ENCODE peak calls at places on chromosome 3, in six cellular contexts. L, V, I, O, E and M are unnamed samples.

GRCh38 chr3:188243124-188243795 is 89.3 kb downstream of the LPP start:
- DNase-seq in L (no peak), V (no peak), I (no peak), O (no peak), E (no peak), M (no peak)

GRCh38 chr3:164918915-164919314 is 159.4 kb downstream of the SI start:
- DNase-seq in L (no peak), V (no peak), I (no peak), O (no peak), E (no peak), M (no peak)

GRCh38 chr3:124741027-124741426 is 10.8 kb downstream of the UMPS start:
- DNase-seq in L (no peak), V (no peak), I (no peak), O (no peak), E (no peak), M (no peak)

GRCh38 chr3:139173372-139174108 is 128.8 kb upstream of the PRR23C start:
- DNase-seq in L (no peak), V (no peak), I (no peak), O (no peak), E (no peak), M (no peak)

GRCh38 chr3:9398715-9399708 is 1.6 kb downstream of the SETD5 start:
- DNase-seq in L (no peak), V (peak; percentile 34), I (no peak), O (no peak), E (no peak), M (peak; percentile 27)

GRCh38 chr3:154584041-154584440 is 154.1 kb upstream of the GPR149 start:
- DNase-seq in L (no peak), V (no peak), I (no peak), O (no peak), E (no peak), M (no peak)

GRCh38 chr3:74613060-74613459 is 1.4 kb downstream of the CNTN3 start:
- DNase-seq in L (no peak), V (no peak), I (no peak), O (no peak), E (no peak), M (no peak)

GRCh38 chr3:25033407-25034029 is 394.5 kb upstream of the RARB start:
- DNase-seq in L (peak; percentile 24), V (no peak), I (no peak), O (no peak), E (no peak), M (peak; percentile 72)

GRCh38 chr3:107361633-107362032 is 15.6 kb upstream of the CCDC54 start:
- DNase-seq in L (no peak), V (no peak), I (no peak), O (no peak), E (no peak), M (no peak)

GRCh38 chr3:55482496-55483195 is 4.5 kb downstream of the WNT5A start:
- DNase-seq in L (peak; percentile 52), V (no peak), I (no peak), O (no peak), E (no peak), M (peak; percentile 28)

GRCh38 chr3:23762214-23763039 is 43.3 kb upstream of the UBE2E1 start:
- DNase-seq in L (no peak), V (no peak), I (no peak), O (no peak), E (no peak), M (no peak)
- TF ChIP-seq POLR2A in L (no peak), V (no peak), I (no peak), O (no peak), E (no peak), M (no peak)

GRCh38 chr3:69005071-69005816 is 8.2 kb downstream of the EOGT start:
- DNase-seq in L (no peak), V (no peak), I (no peak), O (no peak), E (no peak), M (no peak)
- H3K4me1 ChIP-seq in L (no peaks in the 10 kb centered on the region), V (peaks cover 8% of the 10 kb centered on the region), I (no peaks in the 10 kb centered on the region), O (peaks cover 7% of the 10 kb centered on the region), E (no peaks in the 10 kb centered on the region), M (peaks cover 5% of the 10 kb centered on the region)

DNA sequence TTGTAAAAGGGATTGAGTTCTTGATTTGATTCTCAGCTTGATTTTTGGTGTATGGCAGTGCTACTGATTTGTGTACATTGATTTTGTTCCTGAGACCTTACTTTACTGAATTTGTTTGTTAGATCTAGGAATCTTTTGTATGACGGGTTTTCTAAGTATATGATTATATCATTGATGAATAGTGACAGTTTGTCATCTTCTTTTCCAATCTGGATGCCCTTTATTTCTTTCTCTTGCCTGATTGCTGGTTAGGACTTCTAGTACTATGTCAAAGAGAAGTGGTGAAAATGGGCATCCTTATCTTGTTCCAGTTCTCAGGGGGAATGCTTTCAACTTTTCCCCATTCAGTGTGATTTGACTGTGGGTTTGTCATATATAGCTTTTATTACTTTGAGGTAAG is 103.0 kb downstream of the DOCK3 start:
- DNase-seq in L (no peak), V (no peak), I (no peak), O (no peak), E (no peak), M (no peak)
- TF ChIP-seq POLR2A in L (no peak), V (no peak), I (no peak), O (no peak), E (no peak), M (no peak)

GRCh38 chr3:126488205-126488604 is 12.5 kb upstream of the ZXDC start:
- DNase-seq in L (no peak), V (no peak), I (peak; percentile 74), O (no peak), E (no peak), M (no peak)
- H3K4me1 ChIP-seq in L (no peaks in the 10 kb centered on the region), V (no peaks in the 10 kb centered on the region), I (peaks cover 9% of the 10 kb centered on the region), O (peaks cover 7% of the 10 kb centered on the region), E (no peaks in the 10 kb centered on the region), M (peaks cover 8% of the 10 kb centered on the region)

DNA sequence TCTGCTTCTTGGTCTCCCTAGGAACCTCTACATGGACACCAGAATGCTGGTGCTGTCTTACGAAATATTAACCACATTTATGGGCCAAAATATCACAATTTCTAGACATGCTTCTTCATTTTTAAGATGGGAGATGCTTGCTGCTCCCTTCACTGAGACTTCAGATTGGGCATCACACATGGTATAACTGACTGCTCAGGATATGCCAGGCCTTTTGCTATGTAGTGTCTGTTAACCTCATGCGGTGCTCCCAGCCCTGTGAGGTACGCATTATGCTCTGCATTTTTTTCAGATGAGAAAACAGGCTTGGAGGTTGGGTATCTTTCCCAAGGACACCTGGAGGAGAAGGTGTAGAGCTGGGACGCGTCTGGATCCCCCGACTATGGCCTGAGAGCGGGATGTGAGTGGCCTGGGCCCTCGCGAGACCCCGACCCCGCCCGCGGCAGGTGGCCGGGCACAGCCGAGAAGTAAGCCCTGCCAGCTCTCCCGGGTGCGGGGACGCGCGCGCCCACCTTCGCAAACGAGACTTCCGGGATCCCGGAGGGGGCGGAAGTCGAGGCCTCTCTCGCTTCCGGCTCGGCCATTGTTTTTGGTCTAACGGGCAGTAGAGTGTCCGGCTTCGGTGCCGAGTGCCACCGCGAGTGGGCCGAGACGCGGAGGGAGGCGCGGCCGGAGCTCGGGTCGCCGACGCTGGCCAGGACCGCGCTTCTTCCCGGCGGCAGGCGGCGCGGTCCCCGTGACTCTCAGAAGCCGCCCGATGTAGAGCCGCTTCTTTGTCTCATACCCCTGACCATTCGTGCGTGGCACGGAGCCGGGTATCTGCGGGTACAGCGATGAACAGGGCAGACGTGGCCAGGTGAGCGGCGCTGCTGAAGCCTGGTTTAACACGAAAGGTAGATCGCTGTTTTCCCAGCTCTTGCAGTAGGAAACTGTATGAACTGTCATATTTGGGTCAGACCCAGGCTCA is at the start of gene ZKSCAN7:
- DNase-seq in L (peak; percentile 33), V (peak; percentile 30), I (peak; percentile 90), O (peak; percentile 64), E (peak; percentile 53), M (peak; percentile 72)
- TF ChIP-seq POLR2A in L (no peak), V (no peak), I (no peak), O (no peak), E (no peak), M (no peak)

GRCh38 chr3:42079701-42080323 is 11.3 kb upstream of the TRAK1 start:
- DNase-seq in L (no peak), V (no peak), I (peak; percentile 19), O (no peak), E (no peak), M (no peak)

GRCh38 chr3:42078686-42079085 is 12.5 kb upstream of the TRAK1 start:
- DNase-seq in L (no peak), V (no peak), I (peak; percentile 12), O (no peak), E (no peak), M (no peak)

GRCh38 chr3:42080452-42080872 is 10.7 kb upstream of the TRAK1 start:
- DNase-seq in L (no peak), V (no peak), I (peak; percentile 21), O (no peak), E (no peak), M (no peak)

GRCh38 chr3:42081814-42082473 is 9.2 kb upstream of the TRAK1 start:
- DNase-seq in L (no peak), V (no peak), I (peak; percentile 25), O (no peak), E (no peak), M (no peak)

GRCh38 chr3:42077785-42078184 is 13.4 kb upstream of the TRAK1 start:
- DNase-seq in L (no peak), V (no peak), I (peak; percentile 10), O (no peak), E (no peak), M (no peak)
- H3K4me1 ChIP-seq in L (peaks cover 9% of the 10 kb centered on the region), V (peaks cover 7% of the 10 kb centered on the region), I (peaks cover 41% of the 10 kb centered on the region), O (peaks cover 45% of the 10 kb centered on the region), E (peaks cover 18% of the 10 kb centered on the region), M (peaks cover 25% of the 10 kb centered on the region)

GRCh38 chr3:183697610-183698317 is at the start of gene YEATS2:
- DNase-seq in L (peak; percentile 34), V (peak; percentile 43), I (peak; percentile 90), O (no peak), E (no peak), M (peak; percentile 75)
- TF ChIP-seq POLR2A in L (peak; percentile 60), V (peak; percentile 54), I (no peak), O (no peak), E (no peak), M (no peak)

DNA sequence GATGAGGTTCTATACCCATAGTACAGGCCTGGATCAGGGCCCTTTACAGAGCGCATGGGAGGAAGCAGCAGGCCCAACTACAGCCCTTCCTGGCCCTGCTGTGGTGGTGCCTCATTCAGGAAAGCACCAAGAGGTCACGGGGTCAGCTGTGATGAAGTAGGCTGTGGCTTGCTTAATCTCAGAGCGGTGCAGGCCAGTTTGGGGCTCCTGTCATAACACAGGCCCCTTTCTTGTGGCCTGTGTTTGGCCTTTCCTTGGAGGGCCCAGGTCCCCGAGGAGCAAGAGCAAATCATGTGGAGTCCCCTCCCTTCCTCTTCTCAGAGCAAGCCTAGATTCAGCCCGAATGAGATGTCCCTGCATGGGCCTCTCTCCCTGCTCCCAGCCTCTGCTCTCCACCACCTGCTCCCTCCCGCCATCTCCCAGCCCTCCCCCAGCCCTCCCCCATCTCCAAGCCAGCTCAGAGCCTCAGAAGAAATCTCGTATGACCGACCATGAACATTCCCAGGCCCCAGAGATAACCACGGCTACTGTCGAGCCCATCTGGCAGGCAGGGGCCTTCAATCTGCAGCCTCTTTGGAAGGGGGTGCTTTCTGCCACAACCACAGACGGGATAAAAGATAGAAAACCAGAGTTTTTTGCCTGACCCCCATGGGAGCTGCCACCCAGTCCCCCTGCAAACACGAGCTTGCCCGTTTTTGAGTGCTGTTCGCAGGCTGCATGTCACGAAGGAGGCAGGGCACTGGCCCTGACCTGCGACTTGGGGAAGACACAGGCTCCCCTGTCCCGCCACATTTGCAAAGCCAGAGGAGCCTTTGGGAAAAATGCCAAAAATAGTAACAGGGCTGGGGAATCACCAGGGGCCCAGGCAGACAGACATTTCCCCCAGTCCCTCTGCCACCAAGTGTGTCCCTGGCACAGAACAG is 32.3 kb upstream of the DUSP7 start:
- DNase-seq in L (peak; percentile 61), V (no peak), I (peak; percentile 81), O (no peak), E (no peak), M (no peak)
- H3K4me1 ChIP-seq in L (peaks cover 12% of the 10 kb centered on the region), V (no peaks in the 10 kb centered on the region), I (peaks cover 2% of the 10 kb centered on the region), O (peaks cover 34% of the 10 kb centered on the region), E (no peaks in the 10 kb centered on the region), M (peaks cover 45% of the 10 kb centered on the region)